ENCODE peak calls at places on chromosomes 3 and 15, in seven cellular contexts. One of them, this sample, is unnamed.

GRCh38 chr3:188486126-188486525 is 332.2 kb downstream of the LPP start:
- DNase-seq in adrenal gland: no peak
- DNase-seq in IMR-90: peak
- DNase-seq in A549: no peak
- DNase-seq in uterus: no peak
- DNase-seq in testis: no peak
- DNase-seq in ovary: no peak
- DNase-seq in this sample: no peak

GRCh38 chr3:141840737-141841544 is 35.5 kb upstream of the ATP1B3 start:
- DNase-seq in ovary: no peak
- DNase-seq in A549: no peak
- DNase-seq in testis: no peak
- DNase-seq in uterus: no peak
- DNase-seq in IMR-90: no peak
- DNase-seq in adrenal gland: no peak
- DNase-seq in this sample: no peak

GRCh38 chr3:181009225-181009624 is 19.7 kb upstream of the DNAJC19 start:
- DNase-seq in adrenal gland: no peak
- DNase-seq in testis: no peak
- DNase-seq in ovary: no peak
- DNase-seq in IMR-90: no peak
- DNase-seq in uterus: no peak
- DNase-seq in A549: no peak
- DNase-seq in this sample: no peak

GRCh38 chr15:74383695-74384565 is 16.5 kb upstream of the CYP11A1 start:
- DNase-seq in IMR-90: peak
- DNase-seq in uterus: no peak
- DNase-seq in A549: no peak
- DNase-seq in adrenal gland: no peak
- DNase-seq in ovary: no peak
- DNase-seq in testis: no peak
- DNase-seq in this sample: peak

GRCh38 chr3:46649436-46649835 is 37.1 kb downstream of the FAM240A start:
- DNase-seq in IMR-90: no peak
- DNase-seq in ovary: no peak
- DNase-seq in uterus: no peak
- DNase-seq in adrenal gland: no peak
- DNase-seq in A549: no peak
- DNase-seq in testis: no peak
- DNase-seq in this sample: no peak

GRCh38 chr3:158700559-158700958 is 28.1 kb upstream of the LXN start:
- DNase-seq in A549: no peak
- DNase-seq in adrenal gland: no peak
- DNase-seq in uterus: no peak
- DNase-seq in testis: no peak
- DNase-seq in IMR-90: no peak
- DNase-seq in ovary: no peak
- DNase-seq in this sample: peak

GRCh38 chr3:189961525-189962161 is 159.1 kb downstream of the P3H2 start:
- DNase-seq in ovary: peak
- DNase-seq in adrenal gland: peak
- DNase-seq in uterus: peak
- DNase-seq in IMR-90: peak
- DNase-seq in A549: peak
- DNase-seq in testis: peak
- DNase-seq in this sample: peak

GRCh38 chr3:139310474-139310933 is 33.3 kb upstream of the MRPS22 start:
- DNase-seq in ovary: no peak
- DNase-seq in adrenal gland: no peak
- DNase-seq in A549: no peak
- DNase-seq in testis: no peak
- DNase-seq in uterus: peak
- DNase-seq in IMR-90: peak
- DNase-seq in this sample: no peak

GRCh38 chr15:31390777-31391486 is 64.3 kb downstream of the KLF13 start:
- DNase-seq in IMR-90: no peak
- DNase-seq in A549: no peak
- DNase-seq in testis: no peak
- DNase-seq in adrenal gland: no peak
- DNase-seq in uterus: no peak
- DNase-seq in ovary: peak
- DNase-seq in this sample: no peak

GRCh38 chr3:126711361-126711760 is 7.3 kb downstream of the CHCHD6 start:
- DNase-seq in adrenal gland: no peak
- DNase-seq in A549: no peak
- DNase-seq in testis: no peak
- DNase-seq in IMR-90: peak
- DNase-seq in ovary: no peak
- DNase-seq in uterus: no peak
- DNase-seq in this sample: no peak

GRCh38 chr3:65028024-65028423 is 340.2 kb upstream of the ADAMTS9 start:
- DNase-seq in uterus: no peak
- DNase-seq in testis: no peak
- DNase-seq in ovary: no peak
- DNase-seq in A549: no peak
- DNase-seq in adrenal gland: no peak
- DNase-seq in IMR-90: no peak
- DNase-seq in this sample: no peak

GRCh38 chr3:30161370-30161769 is 445.0 kb upstream of the TGFBR2 start:
- DNase-seq in adrenal gland: no peak
- DNase-seq in uterus: peak
- DNase-seq in IMR-90: peak
- DNase-seq in testis: no peak
- DNase-seq in A549: no peak
- DNase-seq in ovary: peak
- DNase-seq in this sample: no peak

GRCh38 chr3:46913644-46914043 is 36.1 kb downstream of the PTH1R start:
- DNase-seq in IMR-90: peak
- DNase-seq in ovary: no peak
- DNase-seq in adrenal gland: peak
- DNase-seq in A549: no peak
- DNase-seq in uterus: peak
- DNase-seq in testis: no peak
- DNase-seq in this sample: no peak

GRCh38 chr3:41508063-41508696 is 308.9 kb downstream of the CTNNB1 start:
- DNase-seq in A549: no peak
- DNase-seq in testis: no peak
- DNase-seq in adrenal gland: no peak
- DNase-seq in IMR-90: no peak
- DNase-seq in uterus: no peak
- DNase-seq in ovary: no peak
- DNase-seq in this sample: no peak

GRCh38 chr15:38367476-38367875 is 86.5 kb upstream of the FAM98B start:
- DNase-seq in adrenal gland: no peak
- DNase-seq in IMR-90: peak
- DNase-seq in A549: no peak
- DNase-seq in testis: no peak
- DNase-seq in uterus: no peak
- DNase-seq in ovary: no peak
- DNase-seq in this sample: no peak

GRCh38 chr3:74491874-74492273 is 122.6 kb downstream of the CNTN3 start:
- DNase-seq in uterus: no peak
- DNase-seq in IMR-90: no peak
- DNase-seq in ovary: no peak
- DNase-seq in A549: no peak
- DNase-seq in testis: no peak
- DNase-seq in adrenal gland: no peak
- DNase-seq in this sample: no peak

GRCh38 chr3:117997201-117998049 is 1037.2 kb downstream of the IGSF11 start:
- DNase-seq in uterus: peak
- DNase-seq in A549: peak
- DNase-seq in ovary: peak
- DNase-seq in testis: peak
- DNase-seq in IMR-90: peak
- DNase-seq in adrenal gland: peak
- DNase-seq in this sample: peak
- TF ChIP-seq POLR2A in uterus: peak
- TF ChIP-seq POLR2A in A549: no peak
- TF ChIP-seq POLR2A in ovary: no peak
- TF ChIP-seq POLR2A in testis: no peak
- TF ChIP-seq POLR2A in IMR-90: peak
- TF ChIP-seq POLR2A in adrenal gland: peak
- TF ChIP-seq POLR2A in this sample: no peak

DNA sequence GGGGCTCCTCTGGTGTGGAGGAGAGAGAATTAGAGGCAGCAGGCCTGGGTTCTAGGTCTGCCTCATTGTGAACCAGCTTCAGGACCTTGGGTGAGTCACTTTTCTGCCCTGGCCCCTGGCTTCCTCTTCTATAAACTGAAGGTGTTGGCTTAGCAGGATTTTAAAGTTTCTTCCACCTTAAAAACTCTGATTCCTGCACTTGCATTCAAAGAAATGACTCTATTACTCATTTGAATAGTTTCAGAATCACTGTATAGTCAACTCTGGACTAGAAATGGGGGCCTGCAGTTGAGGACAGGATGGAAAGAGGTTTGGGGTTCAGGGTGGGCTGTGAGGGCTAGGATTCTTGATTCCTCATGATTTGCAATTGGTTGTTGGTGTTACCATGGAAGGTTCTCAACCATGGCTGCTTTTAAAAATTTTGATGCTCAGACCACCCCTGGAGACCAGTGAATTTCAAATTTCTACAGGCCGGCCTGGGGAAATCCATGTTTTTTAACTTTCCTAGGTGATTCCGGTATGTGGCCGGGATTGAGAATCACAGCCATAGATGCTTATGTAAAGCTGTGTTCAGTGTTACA is 19.9 kb downstream of the SMAD3 start:
- DNase-seq in uterus: no peak
- DNase-seq in adrenal gland: no peak
- DNase-seq in ovary: no peak
- DNase-seq in IMR-90: no peak
- DNase-seq in A549: no peak
- DNase-seq in testis: no peak
- DNase-seq in this sample: no peak
- TF ChIP-seq POLR2A in uterus: no peak
- TF ChIP-seq POLR2A in adrenal gland: no peak
- TF ChIP-seq POLR2A in ovary: no peak
- TF ChIP-seq POLR2A in IMR-90: no peak
- TF ChIP-seq POLR2A in A549: no peak
- TF ChIP-seq POLR2A in testis: no peak
- TF ChIP-seq POLR2A in this sample: no peak

GRCh38 chr15:77070500-77071337 is at the start of gene TSPAN3:
- DNase-seq in adrenal gland: peak
- DNase-seq in IMR-90: peak
- DNase-seq in uterus: peak
- DNase-seq in ovary: peak
- DNase-seq in testis: peak
- DNase-seq in A549: peak
- DNase-seq in this sample: peak
- TF ChIP-seq POLR2A in adrenal gland: peak
- TF ChIP-seq POLR2A in IMR-90: peak
- TF ChIP-seq POLR2A in uterus: peak
- TF ChIP-seq POLR2A in ovary: peak
- TF ChIP-seq POLR2A in testis: peak
- TF ChIP-seq POLR2A in A549: peak
- TF ChIP-seq POLR2A in this sample: peak

GRCh38 chr15:41416742-41417417 is at the start of gene RTF1:
- DNase-seq in A549: peak
- DNase-seq in uterus: peak
- DNase-seq in adrenal gland: peak
- DNase-seq in IMR-90: peak
- DNase-seq in testis: peak
- DNase-seq in ovary: peak
- DNase-seq in this sample: peak
- TF ChIP-seq POLR2A in A549: peak
- TF ChIP-seq POLR2A in uterus: peak
- TF ChIP-seq POLR2A in adrenal gland: peak
- TF ChIP-seq POLR2A in IMR-90: peak
- TF ChIP-seq POLR2A in testis: no peak
- TF ChIP-seq POLR2A in ovary: peak
- TF ChIP-seq POLR2A in this sample: peak

GRCh38 chr15:58749532-58750337 is at the start of gene ADAM10:
- DNase-seq in adrenal gland: peak
- DNase-seq in A549: peak
- DNase-seq in uterus: peak
- DNase-seq in ovary: peak
- DNase-seq in IMR-90: peak
- DNase-seq in testis: peak
- DNase-seq in this sample: peak
- TF ChIP-seq POLR2A in adrenal gland: peak
- TF ChIP-seq POLR2A in A549: peak
- TF ChIP-seq POLR2A in uterus: peak
- TF ChIP-seq POLR2A in ovary: peak
- TF ChIP-seq POLR2A in IMR-90: peak
- TF ChIP-seq POLR2A in testis: peak
- TF ChIP-seq POLR2A in this sample: peak

GRCh38 chr15:41235929-41236328 is 4.9 kb downstream of the CHP1 start:
- DNase-seq in adrenal gland: no peak
- DNase-seq in A549: no peak
- DNase-seq in IMR-90: no peak
- DNase-seq in testis: no peak
- DNase-seq in ovary: no peak
- DNase-seq in uterus: no peak
- DNase-seq in this sample: no peak

GRCh38 chr15:41238100-41238499 is 7.0 kb downstream of the CHP1 start:
- DNase-seq in testis: no peak
- DNase-seq in adrenal gland: no peak
- DNase-seq in IMR-90: no peak
- DNase-seq in A549: no peak
- DNase-seq in ovary: no peak
- DNase-seq in uterus: no peak
- DNase-seq in this sample: no peak

GRCh38 chr15:41241251-41241964 is 10.3 kb downstream of the CHP1 start:
- DNase-seq in testis: peak
- DNase-seq in A549: no peak
- DNase-seq in IMR-90: no peak
- DNase-seq in adrenal gland: no peak
- DNase-seq in uterus: no peak
- DNase-seq in ovary: no peak
- DNase-seq in this sample: peak
- TF ChIP-seq POLR2A in testis: no peak
- TF ChIP-seq POLR2A in A549: no peak
- TF ChIP-seq POLR2A in IMR-90: no peak
- TF ChIP-seq POLR2A in adrenal gland: no peak
- TF ChIP-seq POLR2A in uterus: no peak
- TF ChIP-seq POLR2A in ovary: no peak
- TF ChIP-seq POLR2A in this sample: no peak

GRCh38 chr3:125157183-125157582 is 55.4 kb downstream of the SLC12A8 start:
- DNase-seq in uterus: no peak
- DNase-seq in ovary: no peak
- DNase-seq in adrenal gland: no peak
- DNase-seq in A549: no peak
- DNase-seq in testis: no peak
- DNase-seq in IMR-90: no peak
- DNase-seq in this sample: no peak

GRCh38 chr3:125154110-125154509 is 58.4 kb downstream of the SLC12A8 start:
- DNase-seq in testis: no peak
- DNase-seq in ovary: no peak
- DNase-seq in IMR-90: no peak
- DNase-seq in adrenal gland: no peak
- DNase-seq in A549: no peak
- DNase-seq in uterus: no peak
- DNase-seq in this sample: no peak

GRCh38 chr3:125151916-125152315 is 60.6 kb downstream of the SLC12A8 start:
- DNase-seq in A549: no peak
- DNase-seq in adrenal gland: no peak
- DNase-seq in testis: no peak
- DNase-seq in uterus: no peak
- DNase-seq in ovary: no peak
- DNase-seq in IMR-90: peak
- DNase-seq in this sample: no peak

GRCh38 chr3:125156491-125156890 is 56.1 kb downstream of the SLC12A8 start:
- DNase-seq in IMR-90: no peak
- DNase-seq in A549: no peak
- DNase-seq in ovary: no peak
- DNase-seq in testis: no peak
- DNase-seq in adrenal gland: no peak
- DNase-seq in uterus: no peak
- DNase-seq in this sample: no peak

GRCh38 chr3:125154800-125155269 is 57.7 kb downstream of the SLC12A8 start:
- DNase-seq in adrenal gland: no peak
- DNase-seq in testis: no peak
- DNase-seq in uterus: no peak
- DNase-seq in A549: no peak
- DNase-seq in ovary: no peak
- DNase-seq in IMR-90: no peak
- DNase-seq in this sample: no peak
- TF ChIP-seq POLR2A in adrenal gland: no peak
- TF ChIP-seq POLR2A in testis: no peak
- TF ChIP-seq POLR2A in uterus: no peak
- TF ChIP-seq POLR2A in A549: no peak
- TF ChIP-seq POLR2A in ovary: no peak
- TF ChIP-seq POLR2A in IMR-90: no peak
- TF ChIP-seq POLR2A in this sample: no peak

This sample was measured in erythroblast.